ENCODE peak calls at places on chromosome 7, in six cellular contexts. O is K562, N is bronchial epithelial cell, P is foreskin fibroblast, T is astrocyte of the cerebellum, Y is progenitor cell of endocrine pancreas. S is an unnamed sample.

GRCh38 chr7:113912881-113913280 is 5.9 kb downstream of the PPP1R3A start:
- DNase-seq in O (no peak), N (no peak), P (no peak), T (no peak), Y (no peak), S (no peak)

GRCh38 chr7:111126987-111127386 is 36.1 kb downstream of the LRRN3 start:
- DNase-seq in O (no peak), N (peak; percentile 58), P (no peak), T (no peak), Y (no peak), S (no peak)

GRCh38 chr7:111029574-111030357 is 61.2 kb upstream of the LRRN3 start:
- DNase-seq in O (no peak), N (peak; percentile 10), P (peak; percentile 62), T (no peak), Y (no peak), S (no peak)

GRCh38 chr7:28389504-28390385 is 22.6 kb upstream of the CREB5 start:
- DNase-seq in O (peak; percentile 39), N (peak; percentile 75), P (peak; percentile 52), T (peak; percentile 59), Y (no peak), S (no peak)

GRCh38 chr7:2819161-2819953 is 24.8 kb downstream of the GNA12 start:
- DNase-seq in O (no peak), N (peak; percentile 49), P (no peak), T (no peak), Y (no peak), S (no peak)

GRCh38 chr7:128167316-128167691 is 73.8 kb upstream of the LEP start:
- DNase-seq in O (peak; percentile 50), N (peak; percentile 54), P (peak; percentile 36), T (peak; percentile 50), Y (no peak), S (no peak)

GRCh38 chr7:26441640-26442277 is 150.1 kb downstream of the SNX10 start:
- DNase-seq in O (no peak), N (no peak), P (no peak), T (no peak), Y (no peak), S (no peak)

GRCh38 chr7:28180364-28181147 is at the start of gene JAZF1:
- DNase-seq in O (peak; percentile 58), N (no peak), P (no peak), T (no peak), Y (peak; percentile 56), S (peak; percentile 66)

GRCh38 chr7:104175336-104175984 is 32.4 kb downstream of the ORC5 start:
- DNase-seq in O (no peak), N (no peak), P (no peak), T (no peak), Y (no peak), S (no peak)

GRCh38 chr7:132258231-132258630 is 318.0 kb downstream of the PLXNA4 start:
- DNase-seq in O (no peak), N (no peak), P (no peak), T (no peak), Y (no peak), S (no peak)

GRCh38 chr7:218316-218715 is 25.9 kb downstream of the FAM20C start:
- DNase-seq in O (no peak), N (no peak), P (no peak), T (no peak), Y (no peak), S (no peak)

GRCh38 chr7:36289833-36290661 is 99.6 kb upstream of the ANLN start:
- DNase-seq in O (no peak), N (peak; percentile 54), P (no peak), T (no peak), Y (no peak), S (no peak)

GRCh38 chr7:86479144-86479543 is 164.6 kb upstream of the GRM3 start:
- DNase-seq in O (no peak), N (no peak), P (no peak), T (no peak), Y (no peak), S (no peak)

GRCh38 chr7:140033036-140033435 is 29.7 kb downstream of the PARP12 start:
- DNase-seq in O (no peak), N (peak; percentile 64), P (no peak), T (no peak), Y (no peak), S (no peak)

GRCh38 chr7:6161463-6162330 is 110.7 kb downstream of the CYTH3 start:
- DNase-seq in O (no peak), N (no peak), P (no peak), T (no peak), Y (no peak), S (no peak)

GRCh38 chr7:25949672-25950487 is 202.1 kb upstream of the NFE2L3 start:
- DNase-seq in O (peak; percentile 35), N (no peak), P (no peak), T (no peak), Y (peak; percentile 61), S (no peak)

GRCh38 chr7:43577485-43577951 is 5.4 kb upstream of the STK17A start:
- DNase-seq in O (peak; percentile 74), N (peak; percentile 93), P (no peak), T (no peak), Y (no peak), S (no peak)

GRCh38 chr7:112023786-112024185 is 182.4 kb downstream of the DOCK4 start:
- DNase-seq in O (no peak), N (no peak), P (no peak), T (no peak), Y (no peak), S (no peak)

GRCh38 chr7:122847871-122848473 is 38.3 kb downstream of the CADPS2 start:
- DNase-seq in O (no peak), N (no peak), P (no peak), T (no peak), Y (no peak), S (no peak)

GRCh38 chr7:148662646-148663045 is 36.1 kb upstream of the CUL1 start:
- DNase-seq in O (no peak), N (no peak), P (no peak), T (no peak), Y (no peak), S (no peak)

GRCh38 chr7:115561341-115562110 is 469.0 kb downstream of the TFEC start:
- DNase-seq in O (no peak), N (peak; percentile 22), P (peak; percentile 73), T (peak; percentile 44), Y (no peak), S (no peak)

GRCh38 chr7:132097550-132098134 is 478.6 kb downstream of the PLXNA4 start:
- DNase-seq in O (no peak), N (peak; percentile 6), P (no peak), T (no peak), Y (no peak), S (no peak)

GRCh38 chr7:50868426-50869100 is 85.9 kb upstream of the GRB10 start:
- DNase-seq in O (no peak), N (no peak), P (no peak), T (no peak), Y (no peak), S (no peak)

GRCh38 chr7:43851796-43852195 is 17.5 kb downstream of the MRPS24 start:
- DNase-seq in O (no peak), N (no peak), P (no peak), T (no peak), Y (no peak), S (no peak)

GRCh38 chr7:38318803-38319416 is 45.5 kb upstream of the TARP start:
- DNase-seq in O (no peak), N (peak; percentile 71), P (peak; percentile 42), T (peak; percentile 79), Y (no peak), S (no peak)

DNA sequence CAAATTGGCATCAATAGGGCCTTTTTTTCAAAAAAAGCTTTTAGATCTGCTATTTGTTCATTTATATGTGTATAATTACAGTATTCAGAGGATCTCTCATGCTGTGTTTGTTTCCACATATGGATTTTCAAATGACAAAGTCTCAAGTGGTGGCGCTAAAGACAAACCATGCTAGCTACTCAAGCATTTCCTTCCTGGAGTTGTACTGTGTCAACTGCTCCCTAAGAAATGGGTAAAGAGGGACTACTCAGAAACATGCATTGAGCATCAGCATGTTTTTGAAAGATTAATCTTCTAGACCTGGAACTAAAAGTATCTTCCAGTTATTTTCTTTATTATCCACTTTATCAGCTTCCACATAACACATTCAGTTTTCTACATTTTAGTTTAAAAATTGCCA is 12.7 kb downstream of the CNTNAP2 start:
- DNase-seq in O (no peak), N (no peak), P (no peak), T (no peak), Y (no peak), S (no peak)
- TF ChIP-seq CTCF in O (no peak), N (no peak), P (no peak), T (no peak), Y (no peak), S (no peak)

GRCh38 chr7:149809215-149809614 is 29.0 kb upstream of the ZNF862 start:
- DNase-seq in O (no peak), N (no peak), P (no peak), T (no peak), Y (no peak), S (no peak)

GRCh38 chr7:149811831-149812490 is 26.2 kb upstream of the ZNF862 start:
- DNase-seq in O (no peak), N (no peak), P (no peak), T (no peak), Y (no peak), S (no peak)

GRCh38 chr7:149808311-149808710 is 29.9 kb upstream of the ZNF862 start:
- DNase-seq in O (no peak), N (no peak), P (no peak), T (no peak), Y (no peak), S (no peak)

GRCh38 chr7:149813254-149814035 is 24.7 kb upstream of the ZNF862 start:
- DNase-seq in O (no peak), N (no peak), P (no peak), T (no peak), Y (no peak), S (no peak)

DNA sequence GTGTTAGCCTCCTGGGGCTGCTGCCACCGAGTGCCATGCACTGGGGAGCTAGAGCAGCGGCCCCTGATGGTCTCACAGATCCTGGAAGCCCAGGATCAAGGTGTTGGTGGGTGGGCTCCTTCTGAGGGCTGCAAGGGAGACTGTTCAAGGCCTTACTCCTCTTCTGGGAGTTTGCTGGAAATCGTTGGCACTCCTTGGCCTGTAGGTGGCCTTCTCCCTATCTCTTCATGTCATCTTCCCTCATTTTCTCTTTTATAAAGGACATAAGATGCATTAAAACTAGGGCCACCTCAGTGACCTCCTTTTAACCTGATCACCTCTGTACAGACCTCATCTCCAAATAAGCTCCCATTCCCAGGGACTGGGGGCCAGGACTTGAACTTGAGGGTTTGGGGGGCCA is 27.0 kb upstream of the ZNF862 start:
- DNase-seq in O (peak; percentile 56), N (no peak), P (peak; percentile 4), T (no peak), Y (no peak), S (no peak)
- TF ChIP-seq CTCF in O (peak; percentile 62), N (peak; percentile 29), P (peak; percentile 35), T (peak; percentile 32), Y (no peak), S (no peak)

GRCh38 chr7:78924581-78924980 is 528.9 kb downstream of the MAGI2 start:
- DNase-seq in O (no peak), N (peak; percentile 33), P (peak; percentile 4), T (peak; percentile 20), Y (no peak), S (no peak)
- TF ChIP-seq CTCF in O (no peak), N (peak; percentile 29), P (no peak), T (peak; percentile 16), Y (peak; percentile 56), S (no peak)

DNA sequence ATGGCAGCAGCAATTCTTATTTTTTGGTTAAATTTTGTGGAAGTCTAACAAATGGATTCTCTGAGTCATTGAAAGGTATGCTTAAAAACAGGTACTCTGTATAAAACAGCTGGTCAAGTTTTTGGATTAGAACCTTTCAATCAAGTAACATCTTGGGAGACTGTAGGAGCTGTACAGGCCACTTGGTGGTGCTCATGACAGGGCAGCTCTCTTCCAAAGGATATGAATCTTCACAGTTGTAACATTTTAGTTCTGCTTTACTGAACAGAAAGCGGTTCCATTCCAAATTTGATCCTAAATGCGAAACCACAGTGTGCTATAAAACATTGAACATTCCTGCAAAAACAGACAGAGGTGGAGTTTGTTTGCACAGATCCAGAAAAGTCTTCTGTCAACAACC is 44.5 kb upstream of the AGR3 start:
- DNase-seq in O (no peak), N (peak; percentile 52), P (peak; percentile 42), T (peak; percentile 77), Y (no peak), S (no peak)
- TF ChIP-seq CTCF in O (peak; percentile 52), N (peak; percentile 73), P (peak; percentile 79), T (peak; percentile 87), Y (peak; percentile 48), S (no peak)

S was measured in activated B cell treated with CpG ODN at 0.5 μM for 24 hours.